ENCODE peak calls at places on chromosomes 16 and 17, in nine cellular contexts. U is astrocyte of the cerebellum; R is endothelial cell; H is B cell; Y is stimulated activated CD4-positive, alpha-beta T cell treated with anti-CD3 and anti-CD28 coated beads, Interleukin-2, amount 100 ng/mL, for 48 hours; K is keratinocyte; T is aorta; V is right lobe of liver; I is suprapubic skin. N is an unnamed sample.

GRCh38 chr16:3292604-3293003 is 9.3 kb downstream of the ZNF263 start:
- DNase-seq in K (no peak), R (no peak), Y (no peak), H (no peak), V (no peak), T (no peak), U (no peak), I (no peak), N (no peak)

GRCh38 chr16:22220714-22221113 is 14.6 kb downstream of the EEF2K start:
- DNase-seq in V (peak), K (no peak), U (no peak), T (peak), Y (no peak), I (no peak), R (no peak), H (no peak), N (no peak)

GRCh38 chr17:27544350-27545131 is 86.4 kb upstream of the LGALS9 start:
- DNase-seq in H (peak), V (no peak), Y (peak), T (no peak), U (peak), I (no peak), R (no peak), K (no peak), N (no peak)

GRCh38 chr16:78140818-78141466 is 41.5 kb downstream of the WWOX start:
- DNase-seq in V (no peak), T (no peak), Y (no peak), K (no peak), I (no peak), H (no peak), R (no peak), U (no peak), N (no peak)

GRCh38 chr16:83447560-83447959 is 360.2 kb upstream of the HSBP1 start:
- DNase-seq in V (no peak), T (no peak), K (no peak), U (no peak), H (no peak), R (no peak), Y (no peak), I (no peak), N (no peak)

GRCh38 chr17:78563189-78564145 is 13.7 kb downstream of the DNAH17 start:
- DNase-seq in Y (no peak), I (peak), R (no peak), T (peak), V (no peak), U (no peak), K (no peak), H (no peak), N (no peak)

GRCh38 chr16:62573466-62573865 is 537.2 kb upstream of the CDH8 start:
- DNase-seq in K (no peak), R (no peak), U (no peak), Y (no peak), H (no peak), T (no peak), I (no peak), V (no peak), N (no peak)

GRCh38 chr17:1592751-1593629 is 30.4 kb upstream of the PITPNA start:
- DNase-seq in Y (no peak), U (no peak), R (no peak), H (peak), T (no peak), I (no peak), V (no peak), K (no peak), N (no peak)

GRCh38 chr17:76365256-76365903 is 11.7 kb upstream of the PRPSAP1 start:
- DNase-seq in K (no peak), T (no peak), U (no peak), V (no peak), Y (no peak), I (no peak), R (no peak), H (no peak), N (no peak)

GRCh38 chr16:82584553-82585152 is 42.1 kb upstream of the CDH13 start:
- DNase-seq in K (no peak), V (no peak), R (no peak), T (no peak), I (no peak), U (no peak), H (no peak), Y (no peak), N (no peak)

GRCh38 chr16:2425008-2425518 is 4.2 kb upstream of the CCNF start:
- DNase-seq in Y (no peak), H (no peak), V (no peak), K (no peak), T (no peak), U (no peak), I (peak), R (no peak), N (no peak)

GRCh38 chr17:45138911-45139532 is 3.5 kb downstream of the ACBD4 start:
- DNase-seq in V (peak), R (no peak), U (no peak), I (no peak), T (peak), Y (no peak), H (no peak), K (no peak), N (no peak)

GRCh38 chr16:48542020-48542473 is 67.9 kb downstream of the N4BP1 start:
- DNase-seq in H (peak), T (peak), R (peak), U (no peak), K (no peak), I (peak), Y (no peak), V (no peak), N (no peak)

GRCh38 chr16:5010576-5011329 is 23.0 kb downstream of the NAGPA start:
- DNase-seq in U (no peak), H (peak), Y (no peak), T (no peak), K (no peak), V (no peak), R (no peak), I (no peak), N (no peak)

GRCh38 chr16:62213763-62214162 is 177.5 kb upstream of the CDH8 start:
- DNase-seq in U (no peak), K (no peak), H (no peak), Y (no peak), T (no peak), V (no peak), I (no peak), R (peak), N (no peak)

GRCh38 chr17:71184716-71185115 is 936.1 kb upstream of the SOX9 start:
- DNase-seq in H (no peak), Y (no peak), K (no peak), T (no peak), V (no peak), R (no peak), U (no peak), I (no peak), N (no peak)

GRCh38 chr17:19336938-19337711 is 25.4 kb downstream of the B9D1 start:
- DNase-seq in I (no peak), Y (no peak), T (no peak), U (no peak), V (peak), R (no peak), H (no peak), K (no peak), N (no peak)

GRCh38 chr16:68247932-68248331 is 2.8 kb downstream of the PLA2G15 start:
- DNase-seq in Y (no peak), R (no peak), K (no peak), I (no peak), H (no peak), V (peak), U (no peak), T (no peak), N (no peak)

GRCh38 chr17:58301504-58302150 is 20.9 kb upstream of the MPO start:
- DNase-seq in T (no peak), Y (no peak), H (no peak), R (no peak), K (no peak), U (no peak), I (no peak), V (no peak), N (no peak)

GRCh38 chr16:2023098-2023925 is 3.4 kb upstream of the NHERF2 start:
- DNase-seq in U (peak), I (peak), H (peak), Y (peak), T (peak), K (peak), R (peak), V (peak), N (no peak)

GRCh38 chr17:73645050-73645871 is 1.0 kb upstream of the SDK2 start:
- DNase-seq in H (no peak), R (peak), U (no peak), T (peak), I (no peak), Y (peak), V (no peak), K (no peak), N (no peak)

GRCh38 chr17:31093866-31094599 is 744 bp upstream of the NF1 start:
- DNase-seq in T (no peak), R (no peak), H (no peak), V (no peak), U (no peak), K (no peak), Y (no peak), I (no peak), N (no peak)

GRCh38 chr16:69351309-69352027 is at the start of gene TMED6:
- DNase-seq in K (no peak), I (no peak), H (no peak), V (peak), T (no peak), R (no peak), Y (no peak), U (no peak), N (no peak)

GRCh38 chr17:78020717-78021108 is 62.2 kb downstream of the TNRC6C start:
- DNase-seq in R (no peak), I (no peak), K (no peak), U (no peak), Y (no peak), H (no peak), V (no peak), T (no peak), N (no peak)

GRCh38 chr17:2925011-2925410 is 128.8 kb downstream of the RAP1GAP2 start:
- DNase-seq in K (no peak), R (no peak), T (no peak), V (no peak), Y (no peak), H (no peak), I (no peak), U (no peak), N (no peak)

GRCh38 chr16:90047714-90048346 is 28.6 kb upstream of the DBNDD1 start:
- DNase-seq in K (no peak), R (no peak), T (no peak), V (no peak), U (no peak), I (no peak), H (no peak), Y (no peak), N (no peak)

GRCh38 chr17:41785876-41786226 is 660 bp downstream of the JUP start:
- DNase-seq in T (no peak), V (peak), I (peak), R (no peak), U (no peak), K (no peak), H (peak), Y (no peak), N (no peak)

GRCh38 chr17:44043326-44043725 is 23.1 kb downstream of the LSM12 start:
- DNase-seq in T (peak), I (no peak), K (no peak), V (no peak), U (no peak), H (no peak), R (no peak), Y (no peak), N (no peak)

GRCh38 chr16:75029854-75030253 is 31.0 kb downstream of the ZNRF1 start:
- DNase-seq in U (no peak), T (no peak), R (no peak), K (no peak), Y (no peak), I (no peak), H (no peak), V (no peak), N (no peak)

GRCh38 chr17:50052241-50052788 is 3.6 kb upstream of the ITGA3 start:
- DNase-seq in H (no peak), R (no peak), I (peak), U (no peak), K (no peak), Y (no peak), T (no peak), V (no peak), N (no peak)

GRCh38 chr17:22374741-22375140 is 682.4 kb downstream of the KCNJ18 start:
- DNase-seq in U (no peak), V (no peak), Y (no peak), H (no peak), I (no peak), R (no peak), T (no peak), K (no peak), N (no peak)

GRCh38 chr17:40111221-40112128 is 10.3 kb upstream of the MSL1 start:
- DNase-seq in T (peak), Y (peak), K (no peak), I (peak), R (peak), V (peak), H (peak), U (peak), N (no peak)

GRCh38 chr16:28829747-28830146 is 6.9 kb downstream of the ATXN2L start:
- DNase-seq in R (no peak), U (no peak), Y (no peak), K (no peak), V (no peak), I (no peak), T (peak), H (no peak), N (no peak)

GRCh38 chr17:58632324-58633314 is 59.2 kb downstream of the TEX14 start:
- DNase-seq in K (no peak), I (no peak), H (no peak), R (no peak), Y (no peak), U (no peak), V (no peak), T (no peak), N (no peak)

GRCh38 chr17:19812407-19812806 is 55.3 kb downstream of the ULK2 start:
- DNase-seq in T (no peak), U (no peak), I (no peak), K (no peak), V (no peak), Y (no peak), H (no peak), R (no peak), N (no peak)

GRCh38 chr17:40645932-40646331 is 1.7 kb downstream of the SMARCE1 start:
- DNase-seq in U (no peak), I (no peak), K (no peak), V (no peak), Y (no peak), H (no peak), T (no peak), R (no peak), N (no peak)

GRCh38 chr17:58136669-58137279 is 11.4 kb upstream of the OR4D1 start:
- DNase-seq in T (no peak), K (no peak), V (no peak), R (peak), H (no peak), U (no peak), I (no peak), Y (no peak), N (no peak)

GRCh38 chr17:17150450-17150804 is 55.7 kb downstream of the PLD6 start:
- DNase-seq in T (no peak), K (no peak), R (no peak), H (no peak), Y (no peak), I (no peak), V (no peak), U (no peak), N (no peak)

GRCh38 chr16:75287708-75288107 is 36.3 kb upstream of the BCAR1 start:
- DNase-seq in T (no peak), U (no peak), K (no peak), R (no peak), H (no peak), Y (no peak), I (no peak), V (no peak), N (no peak)

N was measured in retinal pigment epithelial cell.